ENCODE peak calls at places on chromosomes 4 and X, in ten cellular contexts. V is GM23248, E is SK-N-SH, F is HCT116, H is mesenchymal stem cell, L is PC-3, S is kidney, A is H1, O is endodermal cell, J is fibroblast of lung. K is an unnamed sample.

GRCh38 chr4:101218346-101218745 is 129.0 kb downstream of the PPP3CA start:
- DNase-seq in S (no peak), A (no peak), H (no peak), E (no peak), O (no peak), L (no peak), J (no peak), V (peak; percentile 50), F (no peak), K (no peak)

GRCh38 chr4:55358668-55359067 is 12.6 kb downstream of the SRD5A3 start:
- DNase-seq in O (no peak), S (no peak), H (peak; percentile 65), A (no peak), F (peak; percentile 50), L (peak; percentile 83), V (peak; percentile 93), E (no peak), J (peak; percentile 84), K (peak; percentile 85)

GRCh38 chr4:121934635-121935034 is 17.2 kb downstream of the TRPC3 start:
- DNase-seq in S (no peak), F (no peak), V (no peak), L (no peak), O (no peak), H (no peak), A (no peak), E (no peak), J (no peak), K (no peak)

GRCh38 chr4:1202526-1203378 is 30.4 kb upstream of the SPON2 start:
- DNase-seq in S (peak; percentile 69), V (no peak), J (no peak), O (peak; percentile 38), F (no peak), A (no peak), H (no peak), L (no peak), E (peak; percentile 16), K (no peak)

GRCh38 chr4:185304541-185304940 is 91.2 kb downstream of the LRP2BP start:
- DNase-seq in L (no peak), H (no peak), A (no peak), J (no peak), F (no peak), V (peak; percentile 29), S (no peak), E (no peak), O (no peak), K (no peak)

GRCh38 chr4:25234390-25235367 is 846 bp downstream of the PI4K2B start:
- DNase-seq in E (peak; percentile 71), V (peak; percentile 89), J (peak; percentile 88), F (peak; percentile 67), O (peak; percentile 81), S (peak; percentile 86), A (peak; percentile 75), L (peak; percentile 78), H (peak; percentile 92), K (peak; percentile 92)

GRCh38 chr4:74539043-74539790 is 94.3 kb downstream of the AREG start:
- DNase-seq in H (no peak), L (peak; percentile 12), J (no peak), V (peak; percentile 52), S (no peak), A (no peak), E (no peak), F (no peak), O (no peak), K (no peak)

GRCh38 chr4:64330143-64330542 is 79.1 kb downstream of the TECRL start:
- DNase-seq in L (peak; percentile 20), E (no peak), V (no peak), O (no peak), A (no peak), J (no peak), F (no peak), H (no peak), S (no peak), K (no peak)

GRCh38 chrX:123884809-123885408 is 25.1 kb downstream of the XIAP start:
- DNase-seq in A (no peak), V (peak; percentile 48), H (peak; percentile 48), J (peak; percentile 67), L (peak; percentile 68), O (no peak), S (no peak), F (no peak), E (peak; percentile 60), K (peak; percentile 77)

GRCh38 chr4:131534944-131535640 is 1614.0 kb upstream of the PCDH10 start:
- DNase-seq in O (no peak), A (no peak), E (no peak), F (no peak), J (no peak), V (no peak), H (no peak), L (no peak), S (no peak), K (no peak)

GRCh38 chr4:1685604-1686150 is 1.6 kb upstream of the FAM53A start:
- DNase-seq in F (no peak), V (no peak), E (no peak), S (no peak), H (no peak), O (no peak), L (no peak), J (no peak), A (no peak), K (no peak)

GRCh38 chr4:72631296-72631695 is 62.3 kb upstream of the ADAMTS3 start:
- DNase-seq in O (no peak), H (peak; percentile 63), L (peak; percentile 95), S (no peak), V (peak; percentile 84), A (no peak), E (peak; percentile 8), F (no peak), J (peak; percentile 12), K (peak; percentile 63)

GRCh38 chr4:74934016-74934821 is 1.3 kb downstream of the PARM1 start:
- DNase-seq in H (peak; percentile 78), L (peak; percentile 53), J (peak; percentile 47), F (no peak), A (peak; percentile 55), O (peak; percentile 75), E (peak; percentile 7), V (peak; percentile 57), S (no peak), K (peak; percentile 52)

GRCh38 chr4:145623831-145624230 is 4.6 kb downstream of the MMAA start:
- DNase-seq in S (no peak), L (peak; percentile 71), F (no peak), E (no peak), J (peak; percentile 18), V (peak; percentile 77), H (peak; percentile 39), O (no peak), A (no peak), K (peak; percentile 22)

GRCh38 chrX:154370300-154370881 is 4.0 kb downstream of the FLNA start:
- DNase-seq in V (peak; percentile 61), E (peak; percentile 61), F (no peak), S (peak; percentile 85), L (no peak), O (no peak), A (no peak), H (no peak), J (peak; percentile 47), K (peak; percentile 44)

GRCh38 chr4:48991357-48991756 is 5.3 kb downstream of the CWH43 start:
- DNase-seq in O (no peak), H (no peak), S (no peak), E (no peak), J (no peak), V (no peak), F (no peak), A (no peak), L (no peak), K (no peak)

GRCh38 chrX:2401201-2401589 is 99.6 kb downstream of the DHRSX start:
- DNase-seq in H (no peak), L (no peak), O (no peak), F (no peak), S (no peak), J (no peak), A (no peak), V (peak; percentile 80), E (no peak), K (no peak)
- H3K9ac ChIP-seq in H (no peak overlapping the region), L (no peak overlapping the region), O (no peak overlapping the region), F (peak overlapping the region; percentile 70), S (no peak overlapping the region), J (no peak overlapping the region), A (no peak overlapping the region), V (peak overlapping the region; percentile 56), E (no peak overlapping the region), K (no peak overlapping the region)

GRCh38 chr4:120446051-120446567 is 379.5 kb upstream of the MAD2L1 start:
- DNase-seq in E (no peak), J (no peak), H (peak; percentile 33), S (no peak), F (no peak), O (no peak), V (no peak), A (no peak), L (no peak), K (peak; percentile 21)
- H3K4me1 ChIP-seq in E (no peaks in the 10 kb centered on the region), J (no peaks in the 10 kb centered on the region), H (no peaks in the 10 kb centered on the region), S (no peaks in the 10 kb centered on the region), F (no peaks in the 10 kb centered on the region), O (no peaks in the 10 kb centered on the region), V (peaks cover 5% of the 10 kb centered on the region), A (no peaks in the 10 kb centered on the region), L (no peaks in the 10 kb centered on the region), K (peaks cover 38% of the 10 kb centered on the region)

DNA sequence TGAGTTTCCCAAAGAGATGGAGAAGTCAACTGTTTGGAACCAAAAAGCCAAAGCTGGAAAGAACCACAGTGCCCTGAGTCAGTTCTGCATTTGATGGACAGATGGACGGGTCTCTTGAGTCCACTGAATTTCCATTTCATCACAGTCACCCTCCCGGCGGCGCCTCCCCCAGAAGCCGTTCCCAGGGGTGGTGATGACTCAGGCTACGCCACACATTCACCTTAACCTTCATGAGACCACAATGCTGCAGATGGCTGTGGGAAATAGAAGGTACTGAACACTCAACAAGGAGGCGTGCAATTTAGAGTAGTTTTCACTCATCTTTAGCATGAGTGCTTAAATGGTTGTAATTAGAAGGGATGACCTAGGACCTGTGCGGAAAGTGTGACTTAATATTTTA is 61.3 kb downstream of the STOX2 start:
- DNase-seq in H (no peak), S (no peak), V (no peak), J (no peak), A (no peak), E (no peak), F (no peak), O (no peak), L (no peak), K (no peak)
- H3K4me3 ChIP-seq in H (no peak overlapping the region), S (no peak overlapping the region), V (no peak overlapping the region), J (no peak overlapping the region), A (no peak overlapping the region), E (no peak overlapping the region), F (no peak overlapping the region), O (no peak overlapping the region), L (no peak overlapping the region), K (no peak overlapping the region)

DNA sequence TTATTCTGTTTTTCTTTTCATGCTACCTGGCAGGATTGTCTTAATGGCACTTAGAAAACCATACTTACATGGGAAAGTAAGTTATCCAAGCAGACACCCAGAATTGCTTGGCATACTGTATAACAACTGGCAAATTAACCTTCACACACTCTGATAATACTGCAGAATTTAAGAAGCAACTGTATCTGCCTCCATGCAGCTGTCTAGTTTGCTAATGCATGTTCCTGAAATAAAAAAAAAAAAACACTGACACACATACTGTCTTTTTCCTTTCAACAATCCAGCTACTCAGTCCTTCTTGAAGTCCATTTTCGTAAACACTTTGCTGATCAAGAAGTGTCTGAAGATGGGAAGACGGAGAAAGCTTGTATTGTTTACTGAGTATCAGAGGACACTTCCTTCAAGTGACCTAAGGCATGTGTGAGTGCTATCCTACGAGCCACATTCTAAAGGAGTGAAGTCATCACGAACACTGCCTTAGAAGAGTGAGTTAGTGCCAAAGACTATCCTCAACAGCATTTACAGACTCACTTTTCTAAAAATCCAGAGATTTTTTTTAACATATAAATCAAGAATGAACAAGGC is 82.6 kb downstream of the LUZP4 start:
- DNase-seq in F (peak; percentile 12), S (no peak), H (peak; percentile 84), A (no peak), L (peak; percentile 81), E (no peak), J (peak; percentile 77), V (peak; percentile 74), O (peak; percentile 57), K (peak; percentile 66)
- H3K9ac ChIP-seq in F (no peak overlapping the region), S (no peak overlapping the region), H (peak overlapping the region; percentile 44), A (no peak overlapping the region), L (no peak overlapping the region), E (peak overlapping the region; percentile 5), J (no peak overlapping the region), V (peak overlapping the region; percentile 3), O (peak overlapping the region; percentile 42), K (no peak overlapping the region)

K was measured in adipocyte.